ENCODE peak calls at places on chromosome 1, in seven cellular contexts. A, I, W, K, O, J and T are unnamed samples.
A peak's percentile ranks its signal among the peaks of the same experiment; 100 is the strongest.

GRCh38 chr1:212718499-212718898 is 18.9 kb upstream of the BATF3 start:
- DNase-seq in I (no peak), A (peak; percentile 14), W (no peak), K (no peak), J (peak; percentile 49), O (no peak), T (no peak)

GRCh38 chr1:111559736-111560279 is 56.4 kb upstream of the ADORA3 start:
- DNase-seq in W (no peak), A (peak; percentile 67), K (no peak), O (peak; percentile 67), J (peak; percentile 75), I (no peak), T (peak; percentile 49)

GRCh38 chr1:214244252-214244651 is 36.7 kb upstream of the SMYD2 start:
- DNase-seq in W (no peak), A (no peak), K (no peak), J (no peak), O (no peak), I (no peak), T (no peak)

GRCh38 chr1:12539705-12540579 is 78.1 kb downstream of the DHRS3 start:
- DNase-seq in A (peak; percentile 94), O (peak; percentile 79), I (no peak), K (no peak), W (peak; percentile 80), J (peak; percentile 94), T (no peak)

GRCh38 chr1:111441573-111442192 is 7.4 kb downstream of the WDR77 start:
- DNase-seq in A (peak; percentile 14), O (no peak), I (peak; percentile 41), K (no peak), J (peak; percentile 28), W (no peak), T (no peak)

GRCh38 chr1:9384128-9384527 is 91.4 kb downstream of the SPSB1 start:
- DNase-seq in A (no peak), W (no peak), I (no peak), J (no peak), O (no peak), K (no peak), T (no peak)

GRCh38 chr1:12356004-12356890 is 126.4 kb downstream of the VPS13D start:
- DNase-seq in J (peak; percentile 10), K (no peak), I (no peak), A (no peak), W (no peak), O (no peak), T (no peak)

GRCh38 chr1:154798645-154799044 is 71.4 kb downstream of the KCNN3 start:
- DNase-seq in O (no peak), W (no peak), K (no peak), J (no peak), A (no peak), I (no peak), T (no peak)

GRCh38 chr1:236753554-236753953 is 41.5 kb upstream of the MTR start:
- DNase-seq in K (peak; percentile 0), O (no peak), W (no peak), J (peak; percentile 24), A (peak; percentile 30), I (no peak), T (no peak)

GRCh38 chr1:88462481-88463261 is 221.4 kb upstream of the PKN2 start:
- DNase-seq in O (no peak), J (peak; percentile 23), I (no peak), K (peak; percentile 63), A (peak; percentile 32), W (peak; percentile 60), T (no peak)

GRCh38 chr1:210882414-210883221 is 251.3 kb downstream of the KCNH1 start:
- DNase-seq in I (no peak), W (no peak), K (no peak), J (no peak), O (no peak), A (peak; percentile 82), T (no peak)

GRCh38 chr1:205961970-205962820 is 18.9 kb upstream of the SLC26A9 start:
- DNase-seq in O (no peak), I (no peak), W (no peak), K (no peak), A (peak; percentile 46), J (no peak), T (no peak)

GRCh38 chr1:248841702-248842395 is 3.8 kb downstream of the ZNF672 start:
- DNase-seq in W (no peak), J (peak; percentile 76), O (no peak), I (no peak), A (peak; percentile 60), K (no peak), T (no peak)

GRCh38 chr1:204435886-204436271 is 24.3 kb upstream of the PPP1R15B start:
- DNase-seq in A (no peak), I (no peak), W (no peak), J (no peak), K (no peak), O (no peak), T (peak; percentile 18)

GRCh38 chr1:229433364-229434004 is 410 bp downstream of the ACTA1 start:
- DNase-seq in O (no peak), W (no peak), A (no peak), I (no peak), K (no peak), J (no peak), T (no peak)

GRCh38 chr1:248834343-248834940 is 3.6 kb upstream of the ZNF672 start:
- DNase-seq in W (no peak), A (no peak), J (no peak), O (no peak), K (no peak), I (no peak), T (no peak)